ENCODE peak calls at places on chromosomes 7 and 10, in six cellular contexts. G is upper lobe of left lung, V is gastrocnemius medialis, M is fibroblast of lung, J is breast epithelium, Z is tibial artery. L is an unnamed sample. For H3K4me1, the result is how much of the 10 kb centered on the place peaks cover.

GRCh38 chr7:13742126-13742525 is 247.3 kb downstream of the ETV1 start:
- DNase-seq in G (no peak), V (no peak), M (peak), J (peak), Z (no peak), L (no peak)

GRCh38 chr7:55409474-55410225 is 44.5 kb downstream of the LANCL2 start:
- DNase-seq in G (no peak), V (no peak), M (no peak), J (no peak), Z (no peak), L (no peak)

GRCh38 chr10:89644691-89644966 is 413 bp downstream of the PANK1 start:
- DNase-seq in G (peak), V (no peak), M (no peak), J (no peak), Z (no peak), L (no peak)

GRCh38 chr10:593901-594457 is 95.5 kb downstream of the DIP2C start:
- DNase-seq in G (no peak), V (no peak), M (peak), J (no peak), Z (peak), L (no peak)

GRCh38 chr10:79065853-79066252 is 2.9 kb upstream of the ZMIZ1 start:
- DNase-seq in G (no peak), V (no peak), M (no peak), J (no peak), Z (no peak), L (no peak)

GRCh38 chr7:20238754-20239324 is 21.7 kb upstream of the MACC1 start:
- DNase-seq in G (no peak), V (no peak), M (peak), J (peak), Z (no peak), L (no peak)

GRCh38 chr7:90560730-90561129 is 35.4 kb upstream of the CDK14 start:
- DNase-seq in G (no peak), V (no peak), M (peak), J (no peak), Z (no peak), L (no peak)

GRCh38 chr7:55272328-55272727 is 92.8 kb upstream of the LANCL2 start:
- DNase-seq in G (no peak), V (no peak), M (no peak), J (no peak), Z (no peak), L (no peak)

GRCh38 chr7:104625956-104626355 is 297.6 kb downstream of the LHFPL3 start:
- DNase-seq in G (no peak), V (no peak), M (no peak), J (no peak), Z (no peak), L (no peak)

GRCh38 chr7:21943436-21943835 is 2.3 kb downstream of the CDCA7L start:
- DNase-seq in G (no peak), V (no peak), M (no peak), J (no peak), Z (no peak), L (no peak)
- H3K4me1 ChIP-seq in G (half or more), V (under half), M (under half), J (under half), Z (under half), L (under half)

GRCh38 chr10:62050627-62050924 is 149.1 kb downstream of the ARID5B start:
- DNase-seq in G (no peak), V (no peak), M (no peak), J (no peak), Z (no peak), L (no peak)
- H3K4me3 ChIP-seq in G (peak), V (peak), M (peak), J (peak), Z (peak), L (peak)

GRCh38 chr10:71274901-71275796 is 43.9 kb upstream of the SLC29A3 start:
- DNase-seq in G (no peak), V (no peak), M (no peak), J (no peak), Z (no peak), L (no peak)
- TF ChIP-seq CTCF in G (no peak), V (no peak), M (no peak), J (no peak), Z (no peak), L (no peak)

DNA sequence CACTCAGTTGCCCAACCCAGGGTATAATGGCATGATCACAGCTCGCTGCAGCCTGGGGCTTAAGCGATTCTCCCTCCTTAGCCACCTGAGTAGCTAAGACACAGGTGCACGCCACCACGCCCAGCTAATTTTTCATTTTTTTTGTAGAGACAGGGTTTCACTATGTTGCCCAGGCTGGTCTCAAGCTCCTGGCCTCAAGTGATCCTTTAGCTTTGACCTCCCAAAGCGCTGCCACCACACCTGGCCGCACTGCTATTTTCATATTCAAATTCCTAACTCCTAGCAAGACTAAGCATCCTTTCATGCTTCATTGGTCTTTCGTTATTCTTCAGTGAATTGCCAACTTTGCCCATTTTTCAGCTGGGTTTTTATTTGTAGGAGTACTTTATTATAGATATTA is 30.4 kb upstream of the DAGLB start:
- DNase-seq in G (no peak), V (no peak), M (no peak), J (no peak), Z (no peak), L (no peak)
- H3K4me1 ChIP-seq in G (under half), V (half or more), M (under half), J (under half), Z (under half), L (under half)